ENCODE peak calls at places on chromosomes 16 and 17, in seven cellular contexts. Z, B, J, A, E, T and R are unnamed samples.
A peak's percentile ranks its signal among the peaks of the same experiment; 100 is the strongest.

GRCh38 chr16:53973021-53973420 is 269.1 kb downstream of the FTO start:
- DNase-seq in Z (no peak), B (no peak), J (no peak), A (no peak), E (no peak), T (no peak), R (no peak)

GRCh38 chr17:80743181-80743771 is 198.6 kb downstream of the RPTOR start:
- DNase-seq in Z (no peak), B (no peak), J (no peak), A (no peak), E (no peak), T (no peak), R (peak; percentile 10)

GRCh38 chr17:67137026-67137370 is 92.6 kb downstream of the CACNG1 start:
- DNase-seq in Z (no peak), B (no peak), J (no peak), A (no peak), E (no peak), T (no peak), R (no peak)

GRCh38 chr16:66930189-66930588 is 4.0 kb downstream of the CIAO2B start:
- DNase-seq in Z (peak; percentile 55), B (no peak), J (no peak), A (peak; percentile 84), E (no peak), T (no peak), R (peak; percentile 85)

GRCh38 chr16:27450836-27451341 is 48.9 kb downstream of the IL21R start:
- DNase-seq in Z (no peak), B (no peak), J (no peak), A (no peak), E (no peak), T (no peak), R (no peak)

GRCh38 chr16:4659363-4660353 is 33.7 kb upstream of the NUDT16L1 start:
- DNase-seq in Z (no peak), B (no peak), J (no peak), A (no peak), E (no peak), T (no peak), R (no peak)

GRCh38 chr17:34826332-34826731 is 134.9 kb downstream of the CCT6B start:
- DNase-seq in Z (no peak), B (no peak), J (no peak), A (peak; percentile 45), E (no peak), T (no peak), R (no peak)

GRCh38 chr16:3513892-3514600 is 13.2 kb downstream of the CLUAP1 start:
- DNase-seq in Z (no peak), B (no peak), J (no peak), A (no peak), E (no peak), T (no peak), R (no peak)

GRCh38 chr17:17379197-17379991 is 76.2 kb downstream of the NT5M start:
- DNase-seq in Z (no peak), B (no peak), J (no peak), A (no peak), E (no peak), T (no peak), R (no peak)

GRCh38 chr16:65679785-65680184 is 557.9 kb upstream of the CDH11 start:
- DNase-seq in Z (no peak), B (no peak), J (no peak), A (no peak), E (no peak), T (no peak), R (no peak)

GRCh38 chr17:81691608-81692007 is 7.8 kb downstream of the HGS start:
- DNase-seq in Z (no peak), B (no peak), J (no peak), A (no peak), E (no peak), T (no peak), R (no peak)

GRCh38 chr16:2766430-2767139 is 10.5 kb downstream of the ELOB start:
- DNase-seq in Z (no peak), B (no peak), J (no peak), A (no peak), E (no peak), T (no peak), R (no peak)

GRCh38 chr17:9144502-9145233 is 123.4 kb downstream of the NTN1 start:
- DNase-seq in Z (no peak), B (no peak), J (no peak), A (no peak), E (no peak), T (no peak), R (peak; percentile 76)

GRCh38 chr17:28333083-28333746 is 2.1 kb downstream of the IFT20 start:
- DNase-seq in Z (no peak), B (no peak), J (no peak), A (no peak), E (no peak), T (no peak), R (no peak)

GRCh38 chr16:3092501-3092991 is 6.5 kb downstream of the ZSCAN10 start:
- DNase-seq in Z (no peak), B (no peak), J (no peak), A (no peak), E (no peak), T (no peak), R (no peak)

GRCh38 chr17:73802314-73802713 is 158.1 kb upstream of the SDK2 start:
- DNase-seq in Z (no peak), B (no peak), J (peak; percentile 72), A (no peak), E (no peak), T (peak; percentile 26), R (no peak)

GRCh38 chr16:27515874-27516353 is 33.8 kb downstream of the GTF3C1 start:
- DNase-seq in Z (peak; percentile 27), B (peak; percentile 8), J (no peak), A (peak; percentile 59), E (no peak), T (no peak), R (peak; percentile 5)

GRCh38 chr17:19757536-19758180 is 9.6 kb upstream of the ALDH3A1 start:
- DNase-seq in Z (no peak), B (no peak), J (no peak), A (no peak), E (no peak), T (no peak), R (no peak)

GRCh38 chr17:29613371-29613837 is 9.3 kb downstream of the CORO6 start:
- DNase-seq in Z (peak; percentile 93), B (peak; percentile 96), J (no peak), A (no peak), E (peak; percentile 95), T (no peak), R (peak; percentile 87)

GRCh38 chr17:15955793-15956541 is 11.0 kb downstream of the ADORA2B start:
- DNase-seq in Z (no peak), B (no peak), J (no peak), A (no peak), E (no peak), T (no peak), R (no peak)

GRCh38 chr16:84979516-84979915 is 31.8 kb downstream of the ZDHHC7 start:
- DNase-seq in Z (no peak), B (no peak), J (no peak), A (no peak), E (no peak), T (no peak), R (no peak)